ENCODE peak calls at places on chromosomes 7 and 10, in four cellular contexts. B, P, M and F are unnamed samples.

GRCh38 chr10:120600871-120601644 is 144.0 kb downstream of the PLPP4 start:
- DNase-seq in B (no peak), P (no peak), M (peak; percentile 61), F (no peak)

GRCh38 chr7:150784120-150784736 is 15.9 kb downstream of the TMEM176B start:
- DNase-seq in B (peak; percentile 20), P (peak; percentile 50), M (no peak), F (no peak)

GRCh38 chr10:35339946-35340345 is 3.6 kb downstream of the CCNY start:
- DNase-seq in B (peak; percentile 65), P (no peak), M (no peak), F (no peak)

GRCh38 chr10:14120812-14121211 is 209.9 kb downstream of the FRMD4A start:
- DNase-seq in B (no peak), P (no peak), M (no peak), F (no peak)

GRCh38 chr10:90975096-90975495 is 54.2 kb upstream of the ANKRD1 start:
- DNase-seq in B (no peak), P (no peak), M (no peak), F (no peak)

GRCh38 chr7:76262683-76263402 is 39.6 kb upstream of the HSPB1 start:
- DNase-seq in B (no peak), P (peak; percentile 68), M (peak; percentile 88), F (peak; percentile 85)

GRCh38 chr10:71835671-71836593 is 15.1 kb downstream of the PSAP start:
- DNase-seq in B (peak; percentile 97), P (peak; percentile 42), M (peak; percentile 85), F (no peak)

GRCh38 chr10:84608126-84608525 is 279.7 kb downstream of the CCSER2 start:
- DNase-seq in B (peak; percentile 12), P (no peak), M (no peak), F (no peak)

GRCh38 chr7:29457141-29457561 is 106.5 kb upstream of the PRR15 start:
- DNase-seq in B (no peak), P (no peak), M (peak; percentile 32), F (no peak)

GRCh38 chr10:119542357-119542989 is at the start of gene RGS10:
- DNase-seq in B (no peak), P (no peak), M (peak; percentile 65), F (peak; percentile 45)

GRCh38 chr7:152571031-152571430 is 104.9 kb downstream of the XRCC2 start:
- DNase-seq in B (no peak), P (no peak), M (no peak), F (no peak)

GRCh38 chr10:55628260-55628701 is 732.8 kb downstream of the ZWINT start:
- DNase-seq in B (no peak), P (no peak), M (peak; percentile 61), F (peak; percentile 9)

GRCh38 chr10:1297566-1298301 is 241.5 kb downstream of the WDR37 start:
- DNase-seq in B (no peak), P (no peak), M (peak; percentile 59), F (no peak)

GRCh38 chr7:24466109-24466768 is 107.0 kb upstream of the PALS2 start:
- DNase-seq in B (no peak), P (peak; percentile 9), M (no peak), F (peak; percentile 7)

GRCh38 chr7:94436018-94436604 is 41.4 kb downstream of the COL1A2 start:
- DNase-seq in B (peak; percentile 7), P (peak; percentile 71), M (peak; percentile 57), F (peak; percentile 76)

GRCh38 chr7:116561697-116562483 is 37.1 kb downstream of the CAV1 start:
- DNase-seq in B (no peak), P (no peak), M (no peak), F (no peak)

GRCh38 chr10:123380491-123381085 is 226.4 kb downstream of the BUB3 start:
- DNase-seq in B (no peak), P (peak; percentile 15), M (peak; percentile 58), F (peak; percentile 35)

GRCh38 chr7:32142649-32143048 is 72.4 kb upstream of the PDE1C start:
- DNase-seq in B (no peak), P (no peak), M (no peak), F (no peak)

GRCh38 chr7:68748934-68749695 is 849.2 kb upstream of the AUTS2 start:
- DNase-seq in B (no peak), P (no peak), M (no peak), F (no peak)

GRCh38 chr10:77844713-77845454 is 81.7 kb downstream of the DLG5 start:
- DNase-seq in B (no peak), P (no peak), M (no peak), F (peak; percentile 74)

GRCh38 chr10:28677889-28678686 is 767 bp downstream of the BAMBI start:
- DNase-seq in B (no peak), P (no peak), M (peak; percentile 40), F (no peak)

GRCh38 chr7:137695942-137696341 is 150.8 kb downstream of the DGKI start:
- DNase-seq in B (no peak), P (peak; percentile 93), M (no peak), F (no peak)

GRCh38 chr7:137692399-137692798 is 154.4 kb downstream of the DGKI start:
- DNase-seq in B (no peak), P (no peak), M (peak; percentile 45), F (no peak)

GRCh38 chr7:137695494-137695893 is 151.3 kb downstream of the DGKI start:
- DNase-seq in B (no peak), P (no peak), M (no peak), F (no peak)

GRCh38 chr7:137696376-137696775 is 150.4 kb downstream of the DGKI start:
- DNase-seq in B (no peak), P (no peak), M (no peak), F (no peak)

DNA sequence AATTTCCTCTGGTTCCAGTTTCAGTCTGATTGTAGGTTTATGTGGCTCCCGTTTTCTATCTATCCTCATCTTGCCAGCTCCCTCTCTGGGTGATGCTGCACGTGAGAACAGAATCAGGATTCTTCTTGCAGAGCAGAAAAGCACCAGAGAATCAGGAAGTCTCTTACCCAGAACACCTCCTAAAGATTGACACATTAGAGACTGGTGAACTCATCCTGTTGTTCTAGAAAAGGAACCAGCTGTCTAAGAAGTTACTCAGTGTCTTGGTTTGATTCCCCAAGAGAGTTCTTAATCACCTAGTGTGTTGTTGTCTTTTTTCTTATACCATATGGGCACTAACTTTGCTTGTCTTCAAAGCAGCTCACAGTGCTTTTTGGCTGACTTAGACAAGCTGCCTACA is 152.4 kb downstream of the DGKI start:
- DNase-seq in B (peak; percentile 17), P (no peak), M (no peak), F (no peak)
- TF ChIP-seq PBX3 in B (no peak), P (no peak), M (no peak), F (no peak)

GRCh38 chr10:4443419-4443818 is 382.6 kb upstream of the AKR1E2 start:
- DNase-seq in B (no peak), P (no peak), M (no peak), F (no peak)
- TF ChIP-seq PBX3 in B (no peak), P (no peak), M (no peak), F (no peak)

DNA sequence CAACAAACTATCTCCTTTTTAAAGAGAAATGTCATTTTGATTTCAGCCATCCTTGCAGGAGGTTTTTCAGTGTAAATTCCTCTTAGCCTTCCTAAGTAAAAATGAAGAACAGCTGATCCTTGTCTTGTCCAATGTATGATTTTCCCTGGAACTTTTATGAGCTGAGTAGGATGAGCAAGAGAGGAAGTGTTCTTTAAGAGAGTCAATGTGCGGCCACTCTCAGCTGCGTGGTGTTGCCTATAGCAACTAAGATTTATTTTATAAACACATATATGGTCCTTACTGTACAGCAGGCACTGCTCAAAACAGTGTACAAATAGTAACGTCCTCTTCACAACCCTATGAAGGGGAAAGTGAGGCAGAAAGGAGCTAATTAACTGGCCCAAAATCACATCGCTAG is 110.2 kb downstream of the PLCE1 start:
- DNase-seq in B (no peak), P (no peak), M (no peak), F (peak; percentile 14)
- TF ChIP-seq PBX3 in B (no peak), P (no peak), M (no peak), F (no peak)

GRCh38 chr10:8990280-8990987 is 935.9 kb downstream of the GATA3 start:
- DNase-seq in B (no peak), P (no peak), M (no peak), F (no peak)
- TF ChIP-seq PBX3 in B (no peak), P (no peak), M (no peak), F (no peak)

DNA sequence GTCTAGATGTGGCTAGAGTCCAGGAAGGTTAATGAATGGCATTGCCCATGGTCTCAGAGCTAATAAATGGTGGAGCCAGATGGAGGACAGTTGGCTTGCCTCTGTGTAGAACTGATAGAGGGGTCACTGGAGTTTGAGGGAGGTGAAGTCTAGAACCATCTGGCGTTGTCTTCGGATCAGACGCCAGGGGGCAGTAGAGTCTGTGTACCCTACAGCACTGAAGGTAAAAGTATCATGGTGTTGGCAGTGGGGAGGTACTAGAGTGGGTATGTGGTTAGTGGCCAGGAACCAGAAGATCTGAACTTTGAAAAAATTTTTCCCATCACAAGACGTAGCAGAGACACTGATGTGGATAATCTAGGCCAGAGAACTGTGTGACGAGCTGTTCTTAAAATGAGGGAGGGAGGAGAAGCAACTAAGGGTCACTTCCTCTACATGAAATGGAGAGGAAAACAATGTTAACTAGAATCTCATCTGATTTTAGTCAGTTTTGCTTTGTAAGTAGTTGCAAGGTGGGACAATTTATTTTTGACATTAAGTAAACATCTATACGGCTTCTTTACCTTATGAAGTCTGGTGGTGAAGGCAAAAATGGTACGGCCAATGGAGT is 227.9 kb upstream of the PRSS58 start:
- DNase-seq in B (no peak), P (no peak), M (peak; percentile 15), F (peak; percentile 9)
- TF ChIP-seq PBX3 in B (no peak), P (no peak), M (no peak), F (no peak)

DNA sequence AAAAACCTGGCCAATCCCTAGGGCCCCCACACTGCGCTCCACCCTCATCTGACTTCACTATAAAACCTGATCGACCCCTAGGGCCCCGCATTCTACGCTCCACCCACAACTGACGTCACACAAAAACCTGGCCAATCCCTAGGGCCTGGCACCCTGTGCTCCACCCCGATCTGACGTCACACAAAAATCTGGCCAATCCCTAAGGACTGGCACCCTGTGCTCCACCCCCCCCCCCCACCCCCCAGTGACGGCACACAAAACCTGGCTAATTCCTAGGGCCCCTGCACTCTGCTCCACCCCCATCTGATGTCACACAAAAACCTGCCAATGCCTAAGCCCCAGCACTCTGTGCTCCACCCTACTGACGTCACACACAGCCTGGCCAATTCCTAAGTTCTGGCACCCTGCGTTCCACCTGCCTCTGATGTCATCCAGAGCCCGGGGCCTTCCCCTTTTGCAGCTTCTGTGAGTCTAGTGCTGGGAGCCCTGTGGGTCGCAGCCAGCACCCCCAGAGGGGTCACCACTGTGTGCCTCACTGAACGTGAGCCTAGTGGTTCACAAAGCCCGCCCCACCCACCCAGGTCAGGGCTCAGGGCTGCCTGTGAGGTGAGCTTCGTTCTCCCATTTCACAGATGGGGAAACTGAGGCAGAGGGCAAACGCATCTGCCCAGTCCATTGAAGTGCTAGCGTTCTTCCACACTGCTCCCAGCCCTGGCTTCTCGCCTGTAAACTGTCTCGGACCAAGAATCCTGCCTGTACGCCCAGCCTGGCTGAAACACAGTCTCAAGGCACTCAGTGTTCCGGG is 40.6 kb downstream of the MICALL2 start:
- DNase-seq in B (no peak), P (peak; percentile 28), M (peak; percentile 78), F (peak; percentile 77)
- TF ChIP-seq PBX3 in B (no peak), P (no peak), M (no peak), F (no peak)

DNA sequence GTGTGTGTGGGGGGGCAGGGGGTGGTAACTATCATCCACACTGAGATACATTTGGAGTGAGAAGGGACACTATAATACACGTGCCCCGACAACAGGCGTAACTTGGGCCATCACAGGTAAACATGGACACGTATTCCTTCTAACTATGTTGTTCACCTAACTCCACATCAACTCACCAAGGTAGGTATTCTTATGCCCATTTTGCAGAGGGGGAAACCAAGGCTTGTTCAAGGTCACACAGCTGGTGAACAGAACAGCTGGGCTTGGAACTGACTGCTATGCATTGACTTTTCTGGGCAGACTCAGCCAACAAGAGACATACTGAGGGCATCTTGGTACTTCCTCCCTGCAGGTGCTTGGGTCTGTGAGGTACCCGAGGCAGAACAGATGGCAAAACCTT is 170.1 kb downstream of the ADAM12 start:
- DNase-seq in B (no peak), P (no peak), M (no peak), F (no peak)
- TF ChIP-seq PBX3 in B (no peak), P (no peak), M (no peak), F (no peak)